ENCODE peak calls at places on chromosomes 3 and 15, in five cellular contexts. A is CD4-positive, alpha-beta T cell; L is cardiac muscle cell; Z is kidney; C is sigmoid colon. H is an unnamed sample.
A peak's percentile ranks its signal among the peaks of the same experiment; 100 is the strongest.

GRCh38 chr3:13167829-13168228 is 94.6 kb upstream of the IQSEC1 start:
- DNase-seq in A (no peak), L (no peak), Z (no peak), C (peak; percentile 15), H (no peak)

GRCh38 chr15:69903476-69904295 is 194.0 kb downstream of the TLE3 start:
- DNase-seq in A (no peak), L (no peak), Z (no peak), C (no peak), H (no peak)

GRCh38 chr3:10448544-10448943 is 56.8 kb downstream of the ATP2B2 start:
- DNase-seq in A (no peak), L (no peak), Z (no peak), C (no peak), H (no peak)

GRCh38 chr3:122533931-122534334 is 19.2 kb upstream of the KPNA1 start:
- DNase-seq in A (no peak), L (no peak), Z (no peak), C (no peak), H (no peak)

GRCh38 chr3:25555695-25556094 is 109.0 kb downstream of the TOP2B start:
- DNase-seq in A (no peak), L (no peak), Z (no peak), C (no peak), H (no peak)

GRCh38 chr3:193836918-193837317 is 243.9 kb downstream of the OPA1 start:
- DNase-seq in A (no peak), L (no peak), Z (no peak), C (no peak), H (no peak)

GRCh38 chr3:134617608-134618472 is 33.0 kb downstream of the KY start:
- DNase-seq in A (no peak), L (no peak), Z (no peak), C (no peak), H (no peak)

GRCh38 chr3:31165399-31165860 is 271.0 kb upstream of the GADL1 start:
- DNase-seq in A (no peak), L (peak; percentile 88), Z (no peak), C (no peak), H (no peak)

GRCh38 chr3:145767909-145768308 is 393.1 kb downstream of the PLOD2 start:
- DNase-seq in A (no peak), L (no peak), Z (no peak), C (no peak), H (no peak)

GRCh38 chr3:59327324-59327939 is 277.6 kb upstream of the CFAP20DC start:
- DNase-seq in A (no peak), L (no peak), Z (no peak), C (no peak), H (no peak)

GRCh38 chr3:185733980-185734724 is 90.7 kb downstream of the IGF2BP2 start:
- DNase-seq in A (no peak), L (peak; percentile 78), Z (no peak), C (no peak), H (no peak)

GRCh38 chr15:101702077-101702476 is 22.2 kb downstream of the TARS3 start:
- DNase-seq in A (no peak), L (no peak), Z (no peak), C (no peak), H (no peak)

GRCh38 chr3:68535782-68536181 is 396.6 kb downstream of the TAFA4 start:
- DNase-seq in A (no peak), L (no peak), Z (no peak), C (no peak), H (no peak)

GRCh38 chr3:123447749-123448502 is 964 bp downstream of the ADCY5 start:
- DNase-seq in A (peak; percentile 19), L (peak; percentile 71), Z (no peak), C (no peak), H (no peak)

GRCh38 chr3:111277226-111277625 is 205.6 kb downstream of the NECTIN3 start:
- DNase-seq in A (no peak), L (peak; percentile 38), Z (no peak), C (no peak), H (no peak)
- TF ChIP-seq CTCF in A (no peak), L (peak; percentile 45), Z (no peak), C (no peak), H (peak; percentile 76)

GRCh38 chr3:46860381-46861292 is 2.6 kb downstream of the MYL3 start:
- DNase-seq in A (no peak), L (peak; percentile 64), Z (peak; percentile 70), C (peak; percentile 63), H (peak; percentile 74)
- TF ChIP-seq CTCF in A (peak; percentile 24), L (peak; percentile 49), Z (no peak), C (no peak), H (peak; percentile 68)

GRCh38 chr3:85652322-85652721 is 693.5 kb downstream of the CADM2 start:
- DNase-seq in A (no peak), L (no peak), Z (no peak), C (no peak), H (no peak)
- TF ChIP-seq CTCF in A (no peak), L (no peak), Z (no peak), C (no peak), H (no peak)

GRCh38 chr3:37687966-37688365 is 173.7 kb upstream of the CTDSPL start:
- DNase-seq in A (no peak), L (no peak), Z (no peak), C (no peak), H (no peak)

GRCh38 chr3:37688756-37689155 is 172.9 kb upstream of the CTDSPL start:
- DNase-seq in A (no peak), L (no peak), Z (no peak), C (no peak), H (no peak)

GRCh38 chr3:37689645-37690356 is 171.9 kb upstream of the CTDSPL start:
- DNase-seq in A (no peak), L (no peak), Z (no peak), C (no peak), H (no peak)

GRCh38 chr3:37683321-37683720 is 178.4 kb upstream of the CTDSPL start:
- DNase-seq in A (no peak), L (no peak), Z (no peak), C (no peak), H (no peak)

GRCh38 chr3:37686225-37686624 is 175.5 kb upstream of the CTDSPL start:
- DNase-seq in A (no peak), L (no peak), Z (no peak), C (no peak), H (no peak)
- TF ChIP-seq CTCF in A (no peak), L (no peak), Z (no peak), C (no peak), H (peak; percentile 10)

DNA sequence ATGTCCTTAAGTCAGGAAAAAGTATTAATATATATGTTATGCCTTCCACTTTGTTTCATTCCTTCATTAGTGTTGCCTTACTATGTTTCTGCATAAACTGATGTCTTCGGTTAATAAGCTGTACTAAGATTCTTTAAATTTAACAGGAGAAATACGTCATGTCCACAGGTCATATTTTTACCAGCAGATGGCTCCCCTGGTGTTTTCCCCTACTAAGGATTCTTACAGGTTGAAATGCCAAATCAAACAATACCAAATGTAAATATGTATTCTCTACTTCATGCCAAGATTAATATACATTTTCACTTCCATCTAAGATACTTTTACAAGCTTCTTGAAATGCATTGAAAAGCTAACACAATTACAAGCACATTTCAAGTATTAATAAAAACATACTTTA is 1602.1 kb downstream of the SI start:
- DNase-seq in A (no peak), L (peak; percentile 25), Z (no peak), C (no peak), H (no peak)
- TF ChIP-seq CTCF in A (no peak), L (no peak), Z (no peak), C (no peak), H (peak; percentile 65)

GRCh38 chr3:35659808-35660207 is 20.5 kb downstream of the ARPP21 start:
- DNase-seq in A (no peak), L (peak; percentile 27), Z (no peak), C (no peak), H (no peak)
- TF ChIP-seq CTCF in A (no peak), L (no peak), Z (peak; percentile 48), C (no peak), H (peak; percentile 68)

DNA sequence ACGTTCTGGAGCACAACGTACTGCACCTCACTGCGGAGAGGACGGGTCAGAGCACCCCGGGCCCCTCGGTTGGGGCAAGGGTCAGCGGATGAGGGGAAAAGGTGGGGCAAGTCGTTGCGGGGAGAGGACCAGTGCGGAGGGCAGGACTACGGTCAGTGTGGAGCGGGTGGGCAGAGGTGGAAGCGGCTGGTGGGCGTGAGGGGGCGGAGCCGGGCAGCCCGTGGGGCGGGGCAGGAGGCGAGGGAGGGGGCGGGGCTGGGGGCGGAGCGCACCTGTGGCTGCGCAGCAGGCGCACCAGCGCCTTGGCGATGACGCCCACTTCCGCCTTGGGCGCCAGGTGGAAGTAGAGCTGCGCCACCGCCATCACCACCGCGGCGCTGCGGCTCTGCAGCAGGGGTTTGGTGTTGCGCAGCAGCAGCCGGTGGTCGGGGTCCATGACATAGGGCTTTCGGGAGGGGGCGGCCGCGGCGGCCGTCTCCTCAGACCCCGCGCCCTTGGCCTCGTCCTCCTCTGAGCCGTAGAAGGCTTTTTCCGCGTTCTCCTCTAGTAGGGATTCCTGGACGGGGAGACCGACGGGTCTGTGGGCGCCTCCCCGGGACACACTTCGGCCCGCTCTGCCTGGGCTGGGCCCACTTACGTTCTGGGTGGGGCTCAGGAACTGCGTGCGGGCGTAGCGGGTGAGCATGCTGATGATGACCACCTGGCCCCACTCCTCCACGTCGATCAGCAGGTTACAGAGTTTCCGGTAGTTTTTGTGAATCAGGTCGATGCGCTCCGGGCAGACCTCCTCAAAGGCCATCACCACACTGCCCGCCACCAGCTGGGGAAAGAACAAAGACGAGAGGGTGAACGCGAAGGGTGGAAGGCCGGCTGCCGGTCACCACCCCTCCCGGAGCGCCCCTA is 29.2 kb downstream of the AP3B2 start:
- DNase-seq in A (peak; percentile 83), L (peak; percentile 86), Z (peak; percentile 93), C (peak; percentile 50), H (no peak)
- TF ChIP-seq CTCF in A (peak; percentile 35), L (no peak), Z (peak; percentile 11), C (no peak), H (no peak)

H was measured in chondrocyte.